ENCODE peak calls at places on chromosomes 16 and 17, in four cellular contexts. M, J, B and X are unnamed samples.

GRCh38 chr16:72590179-72590937 is 418.4 kb upstream of the PMFBP1 start:
- DNase-seq in M (no peak), J (peak), B (no peak), X (no peak)

GRCh38 chr17:59838196-59838911 is 54.4 kb downstream of the TUBD1 start:
- DNase-seq in M (no peak), J (no peak), B (peak), X (no peak)

GRCh38 chr16:68893710-68894705 is 50.7 kb downstream of the TANGO6 start:
- DNase-seq in M (peak), J (no peak), B (peak), X (peak)

GRCh38 chr16:17070882-17071592 is 399.7 kb downstream of the XYLT1 start:
- DNase-seq in M (no peak), J (peak), B (peak), X (no peak)

GRCh38 chr16:84874004-84874435 is 54.2 kb downstream of the CRISPLD2 start:
- DNase-seq in M (no peak), J (no peak), B (no peak), X (no peak)

GRCh38 chr16:81319221-81319912 is 4.6 kb downstream of the GAN start:
- DNase-seq in M (no peak), J (no peak), B (peak), X (no peak)

GRCh38 chr17:49556183-49556943 is 19.3 kb upstream of the NXPH3 start:
- DNase-seq in M (peak), J (no peak), B (peak), X (peak)

GRCh38 chr16:50315346-50315997 is 49.1 kb downstream of the ADCY7 start:
- DNase-seq in M (no peak), J (no peak), B (no peak), X (no peak)

GRCh38 chr16:49352923-49353322 is 20.7 kb upstream of the C16orf78 start:
- DNase-seq in M (peak), J (no peak), B (peak), X (peak)

GRCh38 chr17:17666111-17666714 is 15.0 kb upstream of the RAI1 start:
- DNase-seq in M (peak), J (no peak), B (no peak), X (no peak)

GRCh38 chr17:81858170-81858966 is 2.0 kb downstream of the P4HB start:
- DNase-seq in M (no peak), J (no peak), B (no peak), X (no peak)

GRCh38 chr16:28845173-28846079 is 722 bp downstream of the TUFM start:
- DNase-seq in M (peak), J (no peak), B (peak), X (peak)

GRCh38 chr16:49483251-49483650 is 109.6 kb downstream of the C16orf78 start:
- DNase-seq in M (no peak), J (no peak), B (no peak), X (no peak)

GRCh38 chr16:10122546-10122945 is 59.7 kb downstream of the GRIN2A start:
- DNase-seq in M (peak), J (no peak), B (peak), X (peak)

GRCh38 chr17:46874906-46875305 is 23.5 kb downstream of the WNT9B start:
- DNase-seq in M (no peak), J (no peak), B (no peak), X (no peak)

GRCh38 chr17:35713069-35713728 is 18.2 kb upstream of the RASL10B start:
- DNase-seq in M (peak), J (no peak), B (no peak), X (no peak)

GRCh38 chr17:76547183-76547641 is 7.4 kb downstream of the PRCD start:
- DNase-seq in M (peak), J (no peak), B (peak), X (peak)

GRCh38 chr17:70584255-70584654 is 414.9 kb downstream of the KCNJ2 start:
- DNase-seq in M (no peak), J (no peak), B (no peak), X (no peak)

GRCh38 chr17:35238817-35239216 is 4.1 kb upstream of the SLFN5 start:
- DNase-seq in M (no peak), J (no peak), B (no peak), X (no peak)

GRCh38 chr16:57910726-57911125 is 60.2 kb downstream of the CNGB1 start:
- DNase-seq in M (no peak), J (no peak), B (no peak), X (no peak)

GRCh38 chr17:36665417-36665816 is 64.0 kb downstream of the MRM1 start:
- DNase-seq in M (no peak), J (no peak), B (no peak), X (no peak)

GRCh38 chr16:24298539-24298938 is 42.4 kb downstream of the CACNG3 start:
- DNase-seq in M (no peak), J (no peak), B (no peak), X (no peak)

GRCh38 chr17:33560165-33560564 is 267.1 kb upstream of the ASIC2 start:
- DNase-seq in M (no peak), J (no peak), B (no peak), X (no peak)

GRCh38 chr17:56173958-56174357 is 20.7 kb downstream of the ANKFN1 start:
- DNase-seq in M (no peak), J (no peak), B (no peak), X (no peak)

GRCh38 chr17:51006601-51007000 is 114.1 kb downstream of the SPAG9 start:
- DNase-seq in M (no peak), J (no peak), B (no peak), X (no peak)

GRCh38 chr17:40071720-40072480 is 9.1 kb downstream of the THRA start:
- DNase-seq in M (peak), J (no peak), B (no peak), X (no peak)

GRCh38 chr17:17724307-17724921 is 43.2 kb downstream of the RAI1 start:
- DNase-seq in M (no peak), J (no peak), B (no peak), X (peak)

GRCh38 chr16:65666132-65666869 is 544.4 kb upstream of the CDH11 start:
- DNase-seq in M (peak), J (no peak), B (no peak), X (no peak)

GRCh38 chr16:578870-579405 is 9.2 kb downstream of the PIGQ start:
- DNase-seq in M (peak), J (no peak), B (peak), X (peak)

GRCh38 chr17:50028207-50029120 is 27.4 kb upstream of the ITGA3 start:
- DNase-seq in M (no peak), J (no peak), B (no peak), X (no peak)

GRCh38 chr16:8846401-8846932 is 22.3 kb downstream of the CARHSP1 start:
- DNase-seq in M (no peak), J (no peak), B (no peak), X (no peak)

GRCh38 chr17:57957120-57957850 is 2.1 kb upstream of the CUEDC1 start:
- DNase-seq in M (no peak), J (no peak), B (no peak), X (no peak)

GRCh38 chr17:39663688-39664580 is 1.2 kb upstream of the TCAP start:
- DNase-seq in M (peak), J (no peak), B (peak), X (peak)

GRCh38 chr17:75812096-75813001 is 27.7 kb downstream of the UNK start:
- DNase-seq in M (no peak), J (no peak), B (no peak), X (no peak)

GRCh38 chr17:30388321-30389179 is 9.8 kb downstream of the CPD start:
- DNase-seq in M (no peak), J (no peak), B (no peak), X (no peak)

GRCh38 chr17:60577147-60577925 is 22.7 kb upstream of the PPM1D start:
- DNase-seq in M (peak), J (peak), B (peak), X (no peak)

GRCh38 chr17:65121368-65121767 is 15.8 kb upstream of the RGS9 start:
- DNase-seq in M (no peak), J (no peak), B (no peak), X (no peak)

GRCh38 chr17:65122836-65123756 is 14.1 kb upstream of the RGS9 start:
- DNase-seq in M (peak), J (peak), B (peak), X (peak)

GRCh38 chr17:65121916-65122821 is 15.0 kb upstream of the RGS9 start:
- DNase-seq in M (no peak), J (peak), B (no peak), X (no peak)

GRCh38 chr17:65123757-65124675 is 13.2 kb upstream of the RGS9 start:
- DNase-seq in M (no peak), J (no peak), B (no peak), X (no peak)
- TF ChIP-seq BHLHE40 in M (no peak), J (no peak), B (no peak), X (no peak)

GRCh38 chr17:19753049-19753444 is 4.9 kb upstream of the ALDH3A1 start:
- DNase-seq in M (no peak), J (no peak), B (no peak), X (no peak)
- TF ChIP-seq SP1 in M (no peak), J (no peak), B (no peak), X (no peak)

DNA sequence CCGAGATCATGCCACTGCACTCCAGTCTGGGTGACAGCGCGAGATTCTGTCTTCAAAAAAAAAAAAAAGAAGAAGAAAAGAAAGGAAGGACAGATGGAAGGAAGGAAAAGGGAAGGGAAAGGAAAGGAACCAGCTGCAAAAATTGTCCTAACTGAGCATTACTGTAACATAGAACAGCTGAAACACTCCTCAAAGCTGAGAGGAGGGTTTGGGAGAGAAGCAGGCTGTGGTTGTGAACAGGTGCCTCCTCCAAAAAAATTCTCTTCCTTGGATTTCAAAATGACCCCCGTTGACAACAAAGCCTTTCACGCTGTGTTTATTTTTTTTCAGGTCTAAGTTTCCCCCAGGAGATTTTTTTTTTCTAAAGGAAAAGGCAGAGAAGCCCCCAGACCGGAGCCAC is 541.4 kb downstream of the WWOX start:
- DNase-seq in M (no peak), J (no peak), B (no peak), X (no peak)
- TF ChIP-seq BHLHE40 in M (no peak), J (no peak), B (no peak), X (no peak)

DNA sequence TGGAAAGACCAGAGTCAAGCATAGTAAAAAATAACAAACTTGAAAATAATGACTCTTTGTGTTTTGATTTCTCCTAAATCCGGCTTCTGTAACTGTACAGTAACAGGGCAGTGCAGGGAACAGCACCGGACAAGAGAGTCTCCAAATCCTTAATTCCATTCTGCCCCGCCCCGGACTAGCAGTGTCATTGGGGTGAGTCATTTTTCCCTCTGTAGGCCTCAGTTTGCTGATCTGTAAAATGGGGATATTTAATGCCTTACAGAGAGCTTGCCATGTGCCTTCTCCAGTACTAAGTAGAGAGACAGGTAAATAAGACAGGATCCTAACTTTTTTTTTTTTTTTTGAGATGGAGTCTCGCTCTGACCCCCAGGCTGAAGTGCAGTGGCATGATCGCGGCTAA is 83.6 kb upstream of the TBC1D3K start:
- DNase-seq in M (no peak), J (no peak), B (no peak), X (no peak)
- TF ChIP-seq SP1 in M (no peak), J (no peak), B (no peak), X (no peak)

DNA sequence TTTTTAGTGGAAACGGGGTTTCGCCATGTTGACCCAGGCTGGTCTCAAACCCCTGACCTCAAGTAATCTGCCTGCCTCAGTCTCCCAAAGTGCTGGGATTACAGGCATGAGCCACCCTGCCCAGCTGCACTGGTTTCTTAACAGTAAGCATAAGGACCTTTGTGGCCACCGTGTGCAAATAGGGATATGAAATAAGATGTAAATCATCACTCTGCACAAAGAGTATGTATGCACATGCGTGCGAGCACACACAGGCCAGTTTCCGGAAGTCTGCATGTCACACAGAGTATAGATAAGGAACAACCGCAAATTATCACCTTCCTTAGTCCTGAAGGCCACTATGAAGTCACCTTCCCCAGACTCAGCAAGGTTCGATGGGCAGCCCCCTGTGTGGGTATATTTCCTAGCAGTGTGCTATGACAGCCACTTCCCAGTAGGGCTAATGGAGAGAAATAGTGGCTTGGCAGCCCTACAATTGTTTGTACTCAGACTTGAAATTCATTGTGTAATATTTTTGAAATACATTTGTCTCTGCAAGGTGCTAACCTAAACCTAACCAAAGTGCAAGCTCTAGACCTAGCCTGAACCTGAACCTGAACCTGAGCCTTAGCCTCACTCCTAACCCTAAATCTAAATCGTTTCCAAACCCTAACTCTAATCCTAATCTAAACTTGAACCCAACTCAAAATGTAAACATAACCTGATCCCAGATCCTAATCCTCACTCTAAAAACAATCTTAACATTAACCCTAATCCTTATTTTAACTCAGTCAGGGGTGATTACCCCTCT is 48.4 kb upstream of the SKAP1 start:
- DNase-seq in M (no peak), J (peak), B (peak), X (no peak)
- TF ChIP-seq BHLHE40 in M (no peak), J (peak), B (peak), X (no peak)

DNA sequence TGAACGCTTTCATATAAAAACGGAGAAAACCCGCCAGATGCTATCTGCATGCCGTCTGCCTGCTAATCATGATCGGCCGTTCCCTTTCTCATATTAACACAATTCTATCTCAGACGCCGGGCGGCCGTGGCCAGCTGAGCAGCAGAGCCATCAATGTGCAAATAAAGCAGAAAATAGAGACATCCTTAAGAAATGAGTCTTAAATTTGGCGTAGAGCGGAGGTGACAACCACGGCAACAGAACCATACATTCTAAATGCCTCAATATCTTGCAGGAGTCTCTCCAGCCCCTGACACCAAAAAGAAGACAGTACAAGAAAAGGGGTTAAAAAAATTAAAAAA is 2.7 kb upstream of the IRX5 start:
- DNase-seq in M (no peak), J (no peak), B (peak), X (no peak)
- TF ChIP-seq SP1 in M (no peak), J (no peak), B (no peak), X (no peak)

DNA sequence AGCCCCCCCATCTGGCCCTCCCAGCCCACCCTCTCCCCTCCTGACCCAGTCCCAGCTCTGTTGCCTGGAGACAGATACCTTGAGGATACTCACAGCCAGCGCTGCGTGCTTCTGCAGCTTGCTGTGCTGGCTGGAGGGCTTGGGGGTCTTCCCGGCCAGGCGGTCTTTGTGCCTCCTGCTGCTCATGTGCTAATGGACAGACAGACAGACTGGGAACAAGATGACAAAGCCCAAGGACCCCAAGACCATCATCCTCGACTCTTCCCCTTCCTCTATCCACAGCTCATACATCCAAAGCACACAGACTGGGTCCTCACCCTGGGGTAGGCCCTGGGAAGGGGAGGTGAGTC is 7.6 kb downstream of the NKIRAS2 start:
- DNase-seq in M (no peak), J (no peak), B (no peak), X (no peak)
- TF ChIP-seq BHLHE40 in M (no peak), J (no peak), B (no peak), X (no peak)

GRCh38 chr16:6331770-6332169 is 1000.9 kb upstream of the RBFOX1 start:
- DNase-seq in M (no peak), J (no peak), B (no peak), X (no peak)

DNA sequence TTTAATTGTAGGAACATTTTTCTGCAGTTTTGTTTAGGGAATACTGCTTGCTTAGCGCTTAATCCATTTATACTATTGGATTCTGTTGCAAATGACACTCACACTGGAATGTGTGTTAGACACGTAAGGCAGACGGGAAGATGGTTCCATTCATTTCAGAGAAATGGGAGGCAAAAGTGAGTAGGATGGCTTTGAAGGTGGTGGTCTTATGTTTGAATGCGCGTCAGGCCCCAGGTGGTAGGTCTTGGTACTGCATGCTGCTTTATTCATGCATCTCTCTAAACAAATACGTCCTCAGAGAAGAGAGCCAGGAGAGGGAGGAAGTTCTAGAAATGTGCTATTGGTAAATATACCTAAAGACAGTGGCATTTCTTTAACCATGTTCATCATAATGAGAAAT is 997.6 kb upstream of the RBFOX1 start:
- DNase-seq in M (no peak), J (no peak), B (peak), X (peak)
- TF ChIP-seq SP1 in M (no peak), J (no peak), B (no peak), X (no peak)

GRCh38 chr17:80855968-80856862 is 135.4 kb upstream of the CHMP6 start:
- DNase-seq in M (peak), J (peak), B (peak), X (peak)
- TF ChIP-seq BHLHE40 in M (no peak), J (peak), B (peak), X (no peak)